ENCODE peak calls at places on chromosomes 11 and 22, in seven cellular contexts. One of them, this sample, is unnamed.

GRCh38 chr11:122803716-122804115 is 34.6 kb upstream of the CRTAM start:
- DNase-seq in mesenchymal stem cell: no peak
- DNase-seq in neuronal stem cell: no peak
- DNase-seq in mesendoderm: no peak
- DNase-seq in IMR-90: no peak
- DNase-seq in H9: no peak
- DNase-seq in H1: no peak
- DNase-seq in this sample: peak; percentile 82

GRCh38 chr11:61509058-61510029 is 795 bp downstream of the LRRC10B start:
- DNase-seq in mesenchymal stem cell: peak; percentile 79
- DNase-seq in neuronal stem cell: peak; percentile 81
- DNase-seq in mesendoderm: peak; percentile 97
- DNase-seq in IMR-90: peak; percentile 69
- DNase-seq in H9: peak; percentile 89
- DNase-seq in H1: peak; percentile 81
- DNase-seq in this sample: peak; percentile 89

GRCh38 chr11:132220464-132220863 is 850.0 kb downstream of the NTM start:
- DNase-seq in mesenchymal stem cell: peak; percentile 24
- DNase-seq in neuronal stem cell: no peak
- DNase-seq in mesendoderm: no peak
- DNase-seq in IMR-90: peak; percentile 74
- DNase-seq in H9: no peak
- DNase-seq in H1: no peak
- DNase-seq in this sample: no peak

GRCh38 chr11:2463766-2464277 is 19.0 kb downstream of the KCNQ1 start:
- DNase-seq in mesenchymal stem cell: no peak
- DNase-seq in neuronal stem cell: no peak
- DNase-seq in mesendoderm: no peak
- DNase-seq in IMR-90: no peak
- DNase-seq in H9: no peak
- DNase-seq in H1: no peak
- DNase-seq in this sample: no peak

GRCh38 chr22:39661842-39662676 is 91.5 kb downstream of the CACNA1I start:
- DNase-seq in mesenchymal stem cell: no peak
- DNase-seq in neuronal stem cell: no peak
- DNase-seq in mesendoderm: peak; percentile 81
- DNase-seq in IMR-90: no peak
- DNase-seq in H9: peak; percentile 98
- DNase-seq in H1: peak; percentile 71
- DNase-seq in this sample: no peak

GRCh38 chr11:68564261-68564660 is 103.7 kb downstream of the PPP6R3 start:
- DNase-seq in mesenchymal stem cell: no peak
- DNase-seq in neuronal stem cell: no peak
- DNase-seq in mesendoderm: no peak
- DNase-seq in IMR-90: no peak
- DNase-seq in H9: no peak
- DNase-seq in H1: no peak
- DNase-seq in this sample: no peak

GRCh38 chr22:42848941-42849340 is 8.1 kb downstream of the ARFGAP3 start:
- DNase-seq in mesenchymal stem cell: no peak
- DNase-seq in neuronal stem cell: no peak
- DNase-seq in mesendoderm: no peak
- DNase-seq in IMR-90: no peak
- DNase-seq in H9: no peak
- DNase-seq in H1: no peak
- DNase-seq in this sample: no peak

GRCh38 chr11:58863697-58864096 is 19.2 kb upstream of the GLYATL2 start:
- DNase-seq in mesenchymal stem cell: no peak
- DNase-seq in neuronal stem cell: no peak
- DNase-seq in mesendoderm: no peak
- DNase-seq in IMR-90: no peak
- DNase-seq in H9: no peak
- DNase-seq in H1: no peak
- DNase-seq in this sample: no peak

GRCh38 chr11:123585721-123586120 is 68.7 kb downstream of the SCN3B start:
- DNase-seq in mesenchymal stem cell: no peak
- DNase-seq in neuronal stem cell: no peak
- DNase-seq in mesendoderm: no peak
- DNase-seq in IMR-90: no peak
- DNase-seq in H9: no peak
- DNase-seq in H1: no peak
- DNase-seq in this sample: no peak

GRCh38 chr11:12259956-12260355 is 117.4 kb upstream of the PARVA start:
- DNase-seq in mesenchymal stem cell: no peak
- DNase-seq in neuronal stem cell: no peak
- DNase-seq in mesendoderm: peak; percentile 92
- DNase-seq in IMR-90: no peak
- DNase-seq in H9: peak; percentile 22
- DNase-seq in H1: no peak
- DNase-seq in this sample: peak; percentile 80

DNA sequence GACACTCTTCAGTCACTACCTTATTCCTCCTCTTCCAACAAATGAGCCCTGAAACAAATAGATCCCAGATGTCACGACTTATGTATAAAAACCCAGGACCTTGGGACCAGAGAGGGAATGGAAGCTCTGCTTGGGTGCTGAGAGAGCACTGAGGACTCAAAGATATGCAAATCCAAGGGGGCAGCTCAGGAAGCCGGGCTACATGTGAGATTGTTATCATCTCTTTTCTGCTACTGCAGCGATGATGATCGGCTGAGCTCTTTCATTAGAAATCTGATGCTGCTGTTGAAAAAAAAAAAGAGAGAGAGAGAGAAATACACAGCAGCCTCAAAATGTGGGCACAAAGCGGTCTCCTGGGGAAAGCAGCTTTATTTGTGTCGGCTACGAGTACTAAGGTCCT is 120.3 kb downstream of the TRIM29 start:
- DNase-seq in mesenchymal stem cell: no peak
- DNase-seq in neuronal stem cell: no peak
- DNase-seq in mesendoderm: peak; percentile 57
- DNase-seq in IMR-90: no peak
- DNase-seq in H9: no peak
- DNase-seq in H1: no peak
- DNase-seq in this sample: no peak
- H3K23ac ChIP-seq in mesenchymal stem cell: peak overlapping the region; percentile 11
- H3K23ac ChIP-seq in neuronal stem cell: no peak overlapping the region
- H3K23ac ChIP-seq in mesendoderm: no peak overlapping the region
- H3K23ac ChIP-seq in IMR-90: no peak overlapping the region
- H3K23ac ChIP-seq in H9: no peak overlapping the region
- H3K23ac ChIP-seq in H1: no peak overlapping the region
- H3K23ac ChIP-seq in this sample: no peak overlapping the region

GRCh38 chr22:23101524-23101923 is 31.2 kb downstream of the GNAZ start:
- DNase-seq in mesenchymal stem cell: no peak
- DNase-seq in neuronal stem cell: no peak
- DNase-seq in mesendoderm: no peak
- DNase-seq in IMR-90: no peak
- DNase-seq in H9: no peak
- DNase-seq in H1: no peak
- DNase-seq in this sample: no peak

GRCh38 chr22:23104109-23104971 is 34.0 kb downstream of the GNAZ start:
- DNase-seq in mesenchymal stem cell: no peak
- DNase-seq in neuronal stem cell: no peak
- DNase-seq in mesendoderm: no peak
- DNase-seq in IMR-90: no peak
- DNase-seq in H9: no peak
- DNase-seq in H1: no peak
- DNase-seq in this sample: no peak

GRCh38 chr22:23103199-23103954 is 33.1 kb downstream of the GNAZ start:
- DNase-seq in mesenchymal stem cell: no peak
- DNase-seq in neuronal stem cell: no peak
- DNase-seq in mesendoderm: no peak
- DNase-seq in IMR-90: no peak
- DNase-seq in H9: no peak
- DNase-seq in H1: no peak
- DNase-seq in this sample: no peak

GRCh38 chr22:23102002-23102655 is 31.8 kb downstream of the GNAZ start:
- DNase-seq in mesenchymal stem cell: no peak
- DNase-seq in neuronal stem cell: no peak
- DNase-seq in mesendoderm: no peak
- DNase-seq in IMR-90: no peak
- DNase-seq in H9: no peak
- DNase-seq in H1: no peak
- DNase-seq in this sample: no peak

DNA sequence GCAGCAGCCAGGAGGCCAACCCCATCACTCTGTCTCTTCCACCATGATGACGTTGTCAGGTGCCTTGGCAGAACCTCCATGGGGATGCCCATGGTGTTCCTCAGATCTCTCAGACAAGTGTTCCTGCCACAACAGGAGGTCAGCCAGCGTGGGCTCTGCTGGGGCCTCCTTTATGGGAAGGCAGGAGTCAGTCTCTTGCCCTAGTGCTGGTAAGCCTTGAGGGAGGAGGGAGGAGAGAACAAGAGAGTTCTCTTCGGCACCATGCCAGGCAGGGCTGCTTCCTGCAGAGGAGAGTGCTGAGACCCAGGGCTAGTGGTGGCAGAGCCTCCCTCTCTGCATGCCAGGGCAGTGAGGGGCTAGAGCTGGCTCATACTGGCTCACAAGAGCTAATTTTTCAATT is 32.5 kb downstream of the GNAZ start:
- DNase-seq in mesenchymal stem cell: no peak
- DNase-seq in neuronal stem cell: no peak
- DNase-seq in mesendoderm: no peak
- DNase-seq in IMR-90: no peak
- DNase-seq in H9: no peak
- DNase-seq in H1: no peak
- DNase-seq in this sample: no peak
- H2AK5ac ChIP-seq in mesenchymal stem cell: no peak overlapping the region
- H2AK5ac ChIP-seq in neuronal stem cell: no peak overlapping the region
- H2AK5ac ChIP-seq in mesendoderm: no peak overlapping the region
- H2AK5ac ChIP-seq in IMR-90: no peak overlapping the region
- H2AK5ac ChIP-seq in H9: no peak overlapping the region
- H2AK5ac ChIP-seq in H1: no peak overlapping the region
- H2AK5ac ChIP-seq in this sample: no peak overlapping the region

GRCh38 chr11:66326261-66327111 is 9.6 kb upstream of the CD248 start:
- DNase-seq in mesenchymal stem cell: peak; percentile 60
- DNase-seq in neuronal stem cell: no peak
- DNase-seq in mesendoderm: no peak
- DNase-seq in IMR-90: no peak
- DNase-seq in H9: no peak
- DNase-seq in H1: no peak
- DNase-seq in this sample: no peak
- H3K23ac ChIP-seq in mesenchymal stem cell: no peak overlapping the region
- H3K23ac ChIP-seq in neuronal stem cell: no peak overlapping the region
- H3K23ac ChIP-seq in mesendoderm: no peak overlapping the region
- H3K23ac ChIP-seq in IMR-90: peak overlapping the region; percentile 93
- H3K23ac ChIP-seq in H9: no peak overlapping the region
- H3K23ac ChIP-seq in H1: no peak overlapping the region
- H3K23ac ChIP-seq in this sample: no peak overlapping the region

DNA sequence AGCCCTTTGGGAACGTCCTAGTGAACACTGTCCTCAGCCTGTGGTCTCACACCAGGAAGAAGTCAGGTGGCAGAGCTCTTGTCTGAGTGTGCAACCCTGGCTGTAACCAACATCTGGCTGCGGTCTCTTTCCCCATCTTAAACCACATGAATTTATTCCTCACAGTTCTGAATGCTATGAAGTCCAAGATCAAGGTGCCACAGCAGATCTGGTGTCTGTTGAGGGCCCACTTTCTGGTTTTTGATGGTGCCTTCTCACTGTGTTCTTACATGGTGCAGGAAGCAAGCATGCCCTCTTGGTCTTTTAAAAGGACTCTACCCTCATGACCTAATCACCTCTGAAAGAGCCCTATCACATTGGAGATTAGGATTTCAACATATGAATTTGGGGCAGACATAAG is 2.7 kb downstream of the UPB1 start:
- DNase-seq in mesenchymal stem cell: no peak
- DNase-seq in neuronal stem cell: no peak
- DNase-seq in mesendoderm: no peak
- DNase-seq in IMR-90: no peak
- DNase-seq in H9: no peak
- DNase-seq in H1: no peak
- DNase-seq in this sample: no peak
- H2AK5ac ChIP-seq in mesenchymal stem cell: no peak overlapping the region
- H2AK5ac ChIP-seq in neuronal stem cell: no peak overlapping the region
- H2AK5ac ChIP-seq in mesendoderm: no peak overlapping the region
- H2AK5ac ChIP-seq in IMR-90: peak overlapping the region; percentile 45
- H2AK5ac ChIP-seq in H9: no peak overlapping the region
- H2AK5ac ChIP-seq in H1: no peak overlapping the region
- H2AK5ac ChIP-seq in this sample: no peak overlapping the region

This sample was measured in trophoblast cell.